ENCODE peak calls at places on chromosomes 4 and X, in six cellular contexts. J is cardiac muscle cell; W is CD8-positive, alpha-beta memory T cell; K is kidney; Z is psoas muscle; S is tibial nerve. H is an unnamed sample.

GRCh38 chr4:127304356-127304755 is 328.4 kb upstream of the INTU start:
- DNase-seq in W (no peak), S (no peak), Z (no peak), K (no peak), J (no peak), H (no peak)

GRCh38 chr4:155948541-155948940 is 5.1 kb downstream of the CTSO start:
- DNase-seq in K (no peak), S (no peak), W (no peak), J (no peak), Z (no peak), H (no peak)

GRCh38 chr4:108432418-108432817 is 188.0 kb upstream of the RPL34 start:
- DNase-seq in Z (no peak), J (no peak), S (no peak), K (no peak), W (no peak), H (no peak)

GRCh38 chr4:784401-785331 is 41.3 kb downstream of the CPLX1 start:
- DNase-seq in Z (peak; percentile 53), K (peak; percentile 75), W (peak; percentile 34), S (peak; percentile 13), J (no peak), H (no peak)

GRCh38 chr4:122914292-122914904 is 8.0 kb downstream of the NUDT6 start:
- DNase-seq in K (no peak), Z (no peak), W (no peak), S (no peak), J (no peak), H (no peak)

GRCh38 chr4:95219109-95219508 is 329.7 kb downstream of the UNC5C start:
- DNase-seq in K (no peak), J (no peak), S (no peak), W (no peak), Z (no peak), H (no peak)

GRCh38 chr4:41146196-41146595 is 68.1 kb downstream of the APBB2 start:
- DNase-seq in S (no peak), W (no peak), K (no peak), J (no peak), Z (no peak), H (no peak)

GRCh38 chr4:2436761-2437474 is 18.2 kb downstream of the CFAP99 start:
- DNase-seq in J (no peak), K (peak; percentile 70), S (no peak), W (no peak), Z (no peak), H (no peak)

GRCh38 chr4:146243141-146243882 is 29.0 kb downstream of the REELD1 start:
- DNase-seq in W (no peak), K (peak; percentile 78), Z (peak; percentile 61), J (no peak), S (no peak), H (peak; percentile 31)

GRCh38 chr4:110055014-110055768 is 142.5 kb downstream of the EGF start:
- DNase-seq in K (no peak), S (no peak), Z (no peak), J (no peak), W (no peak), H (no peak)

GRCh38 chr4:21134994-21135393 is 434.7 kb downstream of the PACRGL start:
- DNase-seq in W (no peak), S (no peak), K (no peak), J (peak; percentile 5), Z (no peak), H (peak; percentile 2)

GRCh38 chr4:54495091-54495490 is 162.7 kb upstream of the KIT start:
- DNase-seq in S (no peak), Z (no peak), W (no peak), J (no peak), K (no peak), H (no peak)

GRCh38 chr4:188892837-188893236 is 753.6 kb downstream of the TRIML1 start:
- DNase-seq in J (no peak), Z (no peak), K (no peak), S (no peak), W (no peak), H (no peak)

GRCh38 chr4:26067035-26067434 is 153.0 kb downstream of the SMIM20 start:
- DNase-seq in S (no peak), K (no peak), Z (no peak), W (no peak), J (no peak), H (no peak)

GRCh38 chr4:19177616-19178015 is 1074.1 kb upstream of the SLIT2 start:
- DNase-seq in J (no peak), K (no peak), S (no peak), Z (no peak), W (no peak), H (no peak)

DNA sequence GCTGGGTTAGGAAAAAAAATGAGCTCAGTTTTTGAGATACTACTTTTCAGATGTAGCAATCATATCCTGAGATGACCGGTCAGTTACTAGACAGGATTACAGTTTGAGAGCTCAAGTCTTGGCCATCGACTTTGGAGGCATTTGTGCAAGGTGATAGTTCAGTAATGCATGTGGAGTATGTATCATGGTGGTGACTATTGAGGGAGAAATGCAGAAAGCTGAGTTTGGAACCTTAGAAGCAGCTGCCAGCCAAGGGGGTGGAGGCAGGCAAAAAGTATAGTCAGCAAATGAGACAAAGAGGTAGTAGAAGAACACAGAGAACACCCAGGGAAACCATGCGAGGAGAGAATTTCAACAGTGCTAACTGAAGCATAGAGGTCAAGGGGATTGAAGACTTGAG is 48.7 kb upstream of the SLC4A4 start:
- DNase-seq in S (no peak), K (no peak), J (no peak), Z (no peak), W (no peak), H (no peak)
- H3K27ac ChIP-seq in S (no peak overlapping the region), K (peak overlapping the region; percentile 56), J (no peak overlapping the region), Z (no peak overlapping the region), W (no peak overlapping the region), H (no peak overlapping the region)

GRCh38 chrX:136752796-136753195 is 27.9 kb downstream of the ARHGEF6 start:
- DNase-seq in Z (peak; percentile 62), J (no peak), K (no peak), S (no peak), W (no peak), H (no peak)

GRCh38 chrX:136745215-136746173 is 35.2 kb downstream of the ARHGEF6 start:
- DNase-seq in S (no peak), J (no peak), W (no peak), Z (no peak), K (no peak), H (no peak)

GRCh38 chrX:136742721-136743379 is 37.9 kb downstream of the ARHGEF6 start:
- DNase-seq in J (no peak), S (no peak), W (no peak), K (no peak), Z (no peak), H (no peak)

GRCh38 chrX:136750364-136750763 is 30.4 kb downstream of the ARHGEF6 start:
- DNase-seq in Z (no peak), S (no peak), K (no peak), J (no peak), W (no peak), H (no peak)

GRCh38 chrX:136747003-136747986 is 33.4 kb downstream of the ARHGEF6 start:
- DNase-seq in W (no peak), S (no peak), K (no peak), J (no peak), Z (no peak), H (no peak)
- H3K27ac ChIP-seq in W (no peak overlapping the region), S (no peak overlapping the region), K (no peak overlapping the region), J (no peak overlapping the region), Z (peak overlapping the region; percentile 87), H (no peak overlapping the region)

GRCh38 chrX:9676311-9676710 is 89.3 kb downstream of the GPR143 start:
- DNase-seq in S (no peak), Z (no peak), K (no peak), W (no peak), J (no peak), H (no peak)
- H3K27ac ChIP-seq in S (no peak overlapping the region), Z (no peak overlapping the region), K (no peak overlapping the region), W (no peak overlapping the region), J (no peak overlapping the region), H (no peak overlapping the region)

DNA sequence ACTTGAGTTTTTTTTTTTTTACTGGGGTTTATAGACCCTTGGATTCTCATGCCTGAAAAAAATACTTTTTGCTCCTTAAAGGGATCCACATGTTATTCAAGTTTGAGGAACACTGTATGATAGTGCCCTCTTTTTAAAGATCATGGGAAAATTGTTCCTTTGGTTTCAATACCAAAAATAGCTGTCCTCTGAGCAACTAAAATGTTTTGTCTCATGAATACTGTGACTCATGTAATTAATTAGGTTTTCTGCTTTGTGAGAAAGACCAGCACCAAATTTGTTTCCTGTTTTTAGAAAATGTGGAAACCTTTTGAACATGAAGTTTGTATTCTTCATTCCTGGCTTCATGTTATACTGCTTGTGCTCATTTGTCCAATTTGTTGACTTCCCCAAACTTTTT is 127.5 kb upstream of the SH3RF1 start:
- DNase-seq in J (no peak), Z (no peak), S (no peak), W (no peak), K (no peak), H (no peak)
- H3K27ac ChIP-seq in J (no peak overlapping the region), Z (no peak overlapping the region), S (no peak overlapping the region), W (no peak overlapping the region), K (no peak overlapping the region), H (no peak overlapping the region)

GRCh38 chr4:113147498-113148231 is 98.2 kb downstream of the ANK2 start:
- DNase-seq in J (no peak), Z (no peak), S (no peak), K (no peak), W (no peak), H (no peak)

GRCh38 chr4:113148925-113149324 is 99.5 kb downstream of the ANK2 start:
- DNase-seq in J (no peak), Z (no peak), S (no peak), W (no peak), K (no peak), H (no peak)

GRCh38 chr4:113145147-113145518 is 95.7 kb downstream of the ANK2 start:
- DNase-seq in J (no peak), S (no peak), W (no peak), K (no peak), Z (no peak), H (no peak)

GRCh38 chr4:113145519-113146291 is 96.3 kb downstream of the ANK2 start:
- DNase-seq in S (no peak), Z (peak; percentile 56), W (no peak), J (peak; percentile 87), K (peak; percentile 44), H (no peak)

GRCh38 chr4:113146876-113147358 is 97.5 kb downstream of the ANK2 start:
- DNase-seq in W (no peak), J (no peak), K (no peak), S (no peak), Z (no peak), H (no peak)
- H3K27ac ChIP-seq in W (no peak overlapping the region), J (peak overlapping the region; percentile 91), K (peak overlapping the region; percentile 88), S (peak overlapping the region; percentile 74), Z (peak overlapping the region; percentile 88), H (no peak overlapping the region)

GRCh38 chr4:93777081-93777460 is 51.5 kb upstream of the ATOH1 start:
- DNase-seq in Z (no peak), S (no peak), J (no peak), W (no peak), K (no peak), H (no peak)
- H3K27ac ChIP-seq in Z (no peak overlapping the region), S (no peak overlapping the region), J (no peak overlapping the region), W (no peak overlapping the region), K (no peak overlapping the region), H (no peak overlapping the region)

DNA sequence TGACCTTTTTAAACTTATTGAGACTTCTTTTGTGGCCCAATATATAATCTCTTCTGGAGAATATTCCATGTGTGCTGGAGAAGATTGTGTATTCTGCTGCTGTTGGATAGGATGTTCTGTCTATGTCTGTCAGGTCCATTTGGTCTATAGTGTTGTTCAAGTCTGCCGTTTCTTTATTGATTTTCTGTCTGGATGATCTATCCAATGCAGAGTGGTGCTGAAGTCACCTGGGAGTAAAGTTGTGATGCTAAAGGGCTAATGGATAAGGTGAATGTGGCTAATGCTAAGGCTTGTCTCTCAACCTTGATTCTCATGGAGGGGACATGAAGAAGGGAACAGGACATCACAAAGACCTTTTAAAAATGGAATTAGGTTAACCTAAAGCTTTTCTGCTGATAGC is 72.0 kb upstream of the AP1S2 start:
- DNase-seq in K (no peak), S (no peak), Z (no peak), W (no peak), J (no peak), H (no peak)
- H3K27ac ChIP-seq in K (no peak overlapping the region), S (no peak overlapping the region), Z (no peak overlapping the region), W (no peak overlapping the region), J (no peak overlapping the region), H (no peak overlapping the region)